ENCODE peak calls at places on chromosomes 3 and 15, in four cellular contexts. P is GM23338; J is AG04450; D is effector memory CD4-positive, alpha-beta T cell. U is an unnamed sample.
A peak's percentile ranks its signal among the peaks of the same experiment; 100 is the strongest.

GRCh38 chr3:141959921-141960554 is 83.6 kb downstream of the ATP1B3 start:
- DNase-seq in D (no peak), P (no peak), J (no peak), U (no peak)

GRCh38 chr3:69490971-69491370 is 105.1 kb upstream of the FRMD4B start:
- DNase-seq in P (peak; percentile 27), J (no peak), D (no peak), U (no peak)

GRCh38 chr3:73510784-73511183 is 114.0 kb downstream of the PDZRN3 start:
- DNase-seq in P (no peak), J (no peak), D (no peak), U (no peak)

GRCh38 chr15:40511472-40512133 is 40.8 kb downstream of the CHST14 start:
- DNase-seq in J (no peak), P (peak; percentile 87), D (no peak), U (no peak)

GRCh38 chr3:129934234-129935123 is 40.0 kb upstream of the TRH start:
- DNase-seq in J (no peak), D (no peak), P (peak; percentile 68), U (no peak)

GRCh38 chr3:188631291-188632010 is 477.5 kb downstream of the LPP start:
- DNase-seq in J (peak; percentile 68), P (no peak), D (no peak), U (no peak)

GRCh38 chr3:137121704-137122314 is 164.0 kb downstream of the IL20RB start:
- DNase-seq in P (peak; percentile 84), D (no peak), J (peak; percentile 4), U (peak; percentile 25)

GRCh38 chr3:42780892-42781700 is 8.0 kb upstream of the CCDC13 start:
- DNase-seq in P (peak; percentile 88), D (no peak), J (no peak), U (peak; percentile 60)

GRCh38 chr3:127224118-127224517 is 31.2 kb downstream of the PRR23E start:
- DNase-seq in J (no peak), D (no peak), P (no peak), U (no peak)

GRCh38 chr3:123421353-123422174 is 27.3 kb downstream of the ADCY5 start:
- DNase-seq in D (no peak), J (no peak), P (no peak), U (no peak)

GRCh38 chr15:80517290-80517689 is 113.1 kb downstream of the ARNT2 start:
- DNase-seq in J (no peak), P (no peak), D (no peak), U (no peak)

GRCh38 chr3:140223631-140224030 is 288.6 kb downstream of the CLSTN2 start:
- DNase-seq in J (no peak), P (no peak), D (no peak), U (no peak)

GRCh38 chr3:61454000-61454399 is 107.4 kb upstream of the PTPRG start:
- DNase-seq in P (no peak), D (no peak), J (no peak), U (no peak)

GRCh38 chr3:23359116-23359515 is 156.0 kb downstream of the UBE2E2 start:
- DNase-seq in D (no peak), P (no peak), J (no peak), U (no peak)

GRCh38 chr3:177816667-177817208 is 619.5 kb upstream of the TBL1XR1 start:
- DNase-seq in J (no peak), D (no peak), P (no peak), U (no peak)

GRCh38 chr15:81024265-81024875 is 23.6 kb downstream of the TLNRD1 start:
- DNase-seq in J (no peak), D (no peak), P (peak; percentile 10), U (no peak)

GRCh38 chr3:133361011-133361410 is 38.8 kb upstream of the BFSP2 start:
- DNase-seq in J (no peak), D (no peak), P (no peak), U (no peak)

GRCh38 chr3:10783360-10784346 is 32.4 kb upstream of the SLC6A11 start:
- DNase-seq in J (no peak), P (peak; percentile 78), D (no peak), U (no peak)

GRCh38 chr3:184015381-184016019 is 2.2 kb downstream of the ABCC5 start:
- DNase-seq in D (no peak), J (no peak), P (no peak), U (no peak)

GRCh38 chr3:58535531-58536500 is 1.2 kb downstream of the ACOX2 start:
- DNase-seq in J (no peak), D (no peak), P (no peak), U (no peak)

GRCh38 chr15:82951472-82952155 is 906 bp downstream of the HOMER2 start:
- DNase-seq in J (no peak), D (no peak), P (peak; percentile 12), U (no peak)

GRCh38 chr3:195149292-195149691 is 121.7 kb downstream of the XXYLT1 start:
- DNase-seq in J (no peak), D (no peak), P (no peak), U (no peak)

GRCh38 chr3:29282431-29283296 is 1.8 kb downstream of the RBMS3 start:
- DNase-seq in D (no peak), P (no peak), J (no peak), U (no peak)

GRCh38 chr3:148218222-148218621 is 479.5 kb upstream of the AGTR1 start:
- DNase-seq in D (no peak), P (no peak), J (no peak), U (no peak)

GRCh38 chr3:9198261-9198660 is 51.2 kb downstream of the SRGAP3 start:
- DNase-seq in J (no peak), D (no peak), P (no peak), U (no peak)

GRCh38 chr3:187403768-187404270 is 35.6 kb downstream of the RTP4 start:
- DNase-seq in P (no peak), D (no peak), J (peak; percentile 86), U (no peak)

GRCh38 chr15:92904832-92905640 is 4.9 kb downstream of the CHD2 start:
- DNase-seq in P (no peak), J (no peak), D (no peak), U (no peak)

GRCh38 chr3:125213946-125214542 is 1.5 kb upstream of the SLC12A8 start:
- DNase-seq in P (peak; percentile 72), J (no peak), D (no peak), U (no peak)

GRCh38 chr15:77625376-77625775 is 7.3 kb downstream of the LINGO1 start:
- DNase-seq in D (no peak), P (no peak), J (no peak), U (no peak)

GRCh38 chr3:133540896-133541674 is 32.4 kb upstream of the CDV3 start:
- DNase-seq in D (no peak), J (no peak), P (no peak), U (no peak)

GRCh38 chr3:110576962-110577361 is 494.7 kb upstream of the NECTIN3 start:
- DNase-seq in P (peak; percentile 86), D (no peak), J (peak; percentile 76), U (no peak)

GRCh38 chr15:36430280-36430679 is 149.1 kb upstream of the CDIN1 start:
- DNase-seq in P (no peak), J (no peak), D (no peak), U (no peak)

GRCh38 chr3:35773398-35773797 is 134.1 kb downstream of the ARPP21 start:
- DNase-seq in J (no peak), P (no peak), D (no peak), U (no peak)

GRCh38 chr3:150439657-150440056 is 31.6 kb downstream of the TSC22D2 start:
- DNase-seq in D (no peak), J (no peak), P (no peak), U (no peak)

GRCh38 chr3:196339493-196340254 is 1.5 kb upstream of the TM4SF19 start:
- DNase-seq in P (no peak), J (no peak), D (no peak), U (no peak)

DNA sequence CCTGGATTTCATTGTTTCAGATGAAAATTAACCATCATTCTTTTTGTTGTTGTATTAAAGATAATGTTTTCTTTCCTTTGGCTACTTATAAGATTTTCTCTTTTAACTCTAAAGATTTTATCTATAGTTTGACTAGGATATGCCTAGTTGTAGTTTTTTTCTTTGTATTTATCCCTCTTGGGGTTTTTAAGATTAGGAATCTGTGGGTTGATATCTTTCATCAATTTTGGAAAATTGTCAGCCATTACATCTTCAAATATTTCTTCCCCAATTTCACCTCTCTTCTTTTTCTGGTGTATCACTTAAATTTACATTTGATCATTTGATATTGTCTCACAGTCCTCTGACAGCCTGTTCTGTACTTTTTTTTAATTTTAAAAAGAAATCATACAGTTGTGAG is 32.5 kb upstream of the LIMD1 start:
- DNase-seq in P (no peak), J (no peak), D (no peak), U (no peak)
- H3K4me3 ChIP-seq in P (no peak overlapping the region), J (no peak overlapping the region), D (no peak overlapping the region), U (no peak overlapping the region)

DNA sequence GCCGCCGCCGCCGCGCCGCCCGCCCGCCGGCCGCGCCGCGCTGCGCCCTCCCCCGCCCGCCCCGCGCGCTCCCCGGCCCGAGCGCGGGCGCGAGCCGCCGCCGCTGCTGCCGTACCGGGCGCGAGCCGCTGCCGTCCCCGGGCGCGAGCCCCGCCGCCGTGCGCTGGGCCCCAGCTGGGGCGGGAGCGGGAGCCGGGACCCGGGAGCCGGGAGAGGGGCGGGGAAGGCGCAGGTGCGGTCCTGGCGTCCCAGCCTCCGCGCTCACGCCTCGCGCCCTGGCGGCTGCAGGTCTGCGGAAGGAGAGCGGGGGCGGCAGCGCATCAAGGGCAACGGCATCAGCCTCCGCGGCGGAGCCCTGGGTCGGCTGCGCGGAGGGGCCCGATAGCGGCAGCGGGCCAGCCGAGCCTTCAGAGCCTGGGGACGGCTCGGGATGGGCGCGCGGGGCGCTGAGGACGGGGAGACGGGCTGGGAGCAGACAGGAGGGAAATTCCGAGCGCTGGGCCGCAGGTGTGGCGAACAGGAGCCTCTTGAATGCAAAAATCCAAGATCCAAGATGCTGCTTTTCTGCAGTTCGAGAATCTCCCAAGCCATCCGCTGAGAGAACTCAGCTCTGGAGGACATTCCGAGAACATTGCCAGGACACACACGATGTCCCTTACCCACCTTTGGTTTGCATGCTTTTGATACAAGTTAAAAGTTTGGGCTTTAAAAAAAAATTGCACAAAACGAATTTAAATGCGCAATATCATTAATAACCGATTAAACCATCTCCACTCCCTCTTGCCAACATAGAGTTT is 251.1 kb downstream of the TJP1 start:
- DNase-seq in P (peak; percentile 84), D (no peak), J (no peak), U (no peak)
- H3K4me3 ChIP-seq in P (peak overlapping the region; percentile 70), D (no peak overlapping the region), J (peak overlapping the region; percentile 4), U (no peak overlapping the region)

GRCh38 chr15:70270752-70271111 is 173.0 kb upstream of the TLE3 start:
- DNase-seq in D (no peak), J (no peak), P (no peak), U (no peak)
- H3K4me3 ChIP-seq in D (no peak overlapping the region), J (no peak overlapping the region), P (no peak overlapping the region), U (no peak overlapping the region)

DNA sequence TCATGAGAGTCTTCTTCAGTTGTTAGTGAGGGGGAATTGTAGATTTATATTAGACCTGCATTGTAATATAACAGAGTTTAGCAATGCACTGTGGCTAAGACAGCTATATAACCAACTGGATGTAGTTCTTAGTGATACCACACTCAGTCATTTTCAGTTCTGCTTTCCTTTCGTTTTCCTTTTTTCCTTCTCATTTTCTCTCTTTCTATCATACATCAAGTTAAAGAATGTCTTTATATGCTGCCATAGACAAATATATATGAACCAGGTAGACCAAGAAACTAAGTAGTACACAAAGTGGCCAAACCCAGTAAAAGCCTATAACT is 43.7 kb upstream of the CD47 start:
- DNase-seq in J (no peak), D (no peak), P (no peak), U (no peak)
- H3K4me3 ChIP-seq in J (no peak overlapping the region), D (peak overlapping the region; percentile 27), P (no peak overlapping the region), U (no peak overlapping the region)

GRCh38 chr15:90909976-90910375 is 6.9 kb downstream of the MAN2A2 start:
- DNase-seq in J (no peak), D (no peak), P (no peak), U (no peak)
- H3K4me3 ChIP-seq in J (no peak overlapping the region), D (no peak overlapping the region), P (no peak overlapping the region), U (no peak overlapping the region)